ENCODE peak calls at places on chromosome 1, in eight cellular contexts. L is stimulated activated CD4-positive, alpha-beta T cell treated with anti-CD3 and anti-CD28 coated beads, TNF-alpha, amount 100 ng/mL, for 24 hours; S is stimulated activated naive CD8-positive, alpha-beta T cell treated with anti-CD3 and anti-CD28 coated beads, Interleukin-15, Interleukin-2, amounts not matched to agents 100 U/mL and 50 U/mL, for 24 hours; R is NCI-H510A treated with DMSO at 0.1 percent for 48 hours; H is activated CD4-positive, alpha-beta T cell treated with anti-CD3 and anti-CD28 coated beads for 1 hour; E is H54; C is NCI-H69; G is A549. U is an unnamed sample.

GRCh38 chr1:162471290-162471853 is 26.2 kb upstream of the UHMK1 start:
- DNase-seq in L (no peak), S (no peak), R (no peak), H (no peak), E (no peak), C (no peak), G (no peak), U (no peak)

GRCh38 chr1:24504560-24504959 is 1.9 kb downstream of the RCAN3 start:
- DNase-seq in L (no peak), S (no peak), R (no peak), H (no peak), E (no peak), C (no peak), G (no peak), U (no peak)

GRCh38 chr1:39671433-39671792 is 494 bp downstream of the NT5C1A start:
- DNase-seq in L (no peak), S (no peak), R (no peak), H (no peak), E (no peak), C (peak; percentile 3), G (no peak), U (no peak)

GRCh38 chr1:230891413-230891812 is 23.1 kb upstream of the C1orf198 start:
- DNase-seq in L (no peak), S (no peak), R (no peak), H (no peak), E (no peak), C (peak; percentile 59), G (no peak), U (no peak)

GRCh38 chr1:202935863-202936262 is 8.8 kb upstream of the KLHL12 start:
- DNase-seq in L (no peak), S (no peak), R (no peak), H (no peak), E (no peak), C (no peak), G (no peak), U (no peak)

GRCh38 chr1:1550591-1551432 is 10.4 kb upstream of the TMEM240 start:
- DNase-seq in L (no peak), S (no peak), R (no peak), H (no peak), E (no peak), C (no peak), G (peak; percentile 42), U (no peak)

GRCh38 chr1:53024117-53024516 is 37.9 kb upstream of the PODN start:
- DNase-seq in L (no peak), S (no peak), R (no peak), H (no peak), E (no peak), C (no peak), G (no peak), U (no peak)

GRCh38 chr1:168945870-168946269 is 160.6 kb upstream of the ATP1B1 start:
- DNase-seq in L (no peak), S (no peak), R (no peak), H (no peak), E (no peak), C (no peak), G (no peak), U (no peak)

U was measured in NCI-H345.